ENCODE peak calls at places on chromosomes 7 and 10, in seven cellular contexts. M is WTC11; G is CD4-positive, alpha-beta T cell; U is bronchial epithelial cell; X is CD8-positive, alpha-beta T cell; K is BJ; H is GM10248. N is an unnamed sample.

GRCh38 chr10:89404082-89404481 is 10.3 kb upstream of the IFIT5 start:
- DNase-seq in M (no peak), G (no peak), U (no peak), X (no peak), K (no peak), H (no peak), N (no peak)

GRCh38 chr10:114437456-114438292 is 33.4 kb upstream of the AFAP1L2 start:
- DNase-seq in M (no peak), G (no peak), U (peak), X (no peak), K (no peak), H (peak), N (no peak)

GRCh38 chr7:99115379-99115778 is 28.5 kb downstream of the SMURF1 start:
- DNase-seq in M (no peak), G (no peak), U (no peak), X (no peak), K (no peak), H (no peak), N (no peak)

GRCh38 chr7:66380285-66380888 is 175.3 kb downstream of the TPST1 start:
- DNase-seq in M (no peak), G (no peak), U (peak), X (no peak), K (no peak), H (no peak), N (no peak)

GRCh38 chr10:49139866-49140195 is 6.0 kb upstream of the FAM170B start:
- DNase-seq in M (no peak), G (no peak), U (peak), X (no peak), K (peak), H (no peak), N (no peak)

GRCh38 chr7:24979863-24980694 is at the start of gene OSBPL3:
- DNase-seq in M (peak), G (peak), U (peak), X (peak), K (peak), H (peak), N (peak)

GRCh38 chr7:25148772-25149575 is 23.9 kb upstream of the CYCS start:
- DNase-seq in M (no peak), G (no peak), U (no peak), X (no peak), K (no peak), H (no peak), N (no peak)

GRCh38 chr7:28626191-28626590 is 213.9 kb downstream of the CREB5 start:
- DNase-seq in M (no peak), G (no peak), U (peak), X (no peak), K (no peak), H (no peak), N (no peak)

GRCh38 chr10:6204341-6205191 is 1.8 kb downstream of the PFKFB3 start:
- DNase-seq in M (no peak), G (no peak), U (peak), X (no peak), K (no peak), H (no peak), N (no peak)

GRCh38 chr7:142338633-142339501 is 81.0 kb upstream of the PRSS58 start:
- DNase-seq in M (peak), G (no peak), U (peak), X (no peak), K (no peak), H (no peak), N (no peak)

GRCh38 chr10:17685227-17685840 is 41.4 kb downstream of the STAM start:
- DNase-seq in M (no peak), G (no peak), U (no peak), X (no peak), K (no peak), H (peak), N (no peak)

GRCh38 chr10:119252470-119253151 is 45.2 kb downstream of the GRK5 start:
- DNase-seq in M (no peak), G (no peak), U (no peak), X (no peak), K (no peak), H (no peak), N (no peak)

GRCh38 chr10:119251315-119251708 is 43.9 kb downstream of the GRK5 start:
- DNase-seq in M (no peak), G (no peak), U (no peak), X (no peak), K (peak), H (no peak), N (no peak)

GRCh38 chr10:119254355-119254754 is 47.0 kb downstream of the GRK5 start:
- DNase-seq in M (no peak), G (no peak), U (no peak), X (no peak), K (no peak), H (no peak), N (no peak)

GRCh38 chr10:119252051-119252465 is 44.7 kb downstream of the GRK5 start:
- DNase-seq in M (no peak), G (no peak), U (no peak), X (no peak), K (no peak), H (no peak), N (no peak)

DNA sequence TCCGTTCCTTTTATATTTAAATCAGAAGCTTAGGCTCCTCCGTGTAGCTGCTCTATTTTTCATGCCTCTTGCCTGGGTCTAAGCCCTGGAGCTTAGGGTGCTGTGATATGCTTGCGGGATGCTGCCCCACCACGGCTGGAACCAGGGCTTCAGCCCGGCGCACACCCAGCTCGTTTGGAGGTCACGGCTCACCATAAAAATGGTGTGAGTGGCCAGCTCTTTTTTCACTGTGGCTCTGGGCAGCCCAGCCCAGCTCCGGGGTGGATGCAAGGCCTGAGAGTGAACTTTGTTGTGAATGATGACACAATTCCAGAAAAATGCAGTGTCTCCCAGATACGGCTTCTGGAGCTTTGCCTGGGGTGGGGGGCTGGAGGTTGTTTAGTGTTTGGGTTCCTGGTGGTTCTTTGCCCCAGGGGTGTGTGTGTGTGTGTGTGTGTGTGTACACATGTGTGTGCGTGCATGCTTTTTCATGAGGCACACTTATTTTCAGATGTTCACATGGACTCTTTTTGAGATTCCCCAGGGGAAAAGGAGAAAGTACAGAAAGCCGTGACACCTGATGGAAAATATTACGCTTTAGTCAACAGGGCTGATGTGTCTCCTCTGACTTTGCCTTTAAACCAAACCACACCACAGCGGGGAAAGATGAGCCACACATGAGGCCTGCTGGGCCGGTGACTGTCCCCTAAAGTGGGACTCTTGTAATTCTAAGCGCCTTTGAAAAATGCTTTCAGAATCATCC is 46.2 kb downstream of the GRK5 start:
- DNase-seq in M (peak), G (no peak), U (peak), X (no peak), K (peak), H (no peak), N (peak)
- TF ChIP-seq CTCF in M (no peak), G (no peak), U (no peak), X (no peak), K (peak), H (no peak), N (peak)

DNA sequence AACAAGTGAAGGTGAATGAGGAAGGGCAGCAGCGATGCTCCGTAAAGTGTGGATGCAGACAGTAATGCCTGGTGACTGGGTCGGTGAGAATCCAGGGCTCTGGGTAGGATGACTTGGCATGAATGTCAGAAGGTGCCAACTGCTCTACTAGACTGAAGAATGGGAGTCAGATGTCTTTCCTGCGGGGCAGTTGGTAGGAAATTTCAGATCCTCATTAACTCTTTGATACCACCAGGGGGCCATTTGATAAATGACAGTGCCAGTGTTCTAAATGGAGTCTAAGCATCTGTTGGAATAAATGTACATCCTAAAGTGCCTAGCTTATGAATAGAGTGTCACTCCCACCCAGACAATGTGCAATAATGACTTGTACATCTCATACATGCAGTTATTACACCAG is 462.0 kb downstream of the GRM8 start:
- DNase-seq in M (no peak), G (no peak), U (no peak), X (no peak), K (no peak), H (no peak), N (no peak)
- TF ChIP-seq CTCF in M (no peak), G (no peak), U (no peak), X (no peak), K (no peak), H (no peak), N (no peak)

DNA sequence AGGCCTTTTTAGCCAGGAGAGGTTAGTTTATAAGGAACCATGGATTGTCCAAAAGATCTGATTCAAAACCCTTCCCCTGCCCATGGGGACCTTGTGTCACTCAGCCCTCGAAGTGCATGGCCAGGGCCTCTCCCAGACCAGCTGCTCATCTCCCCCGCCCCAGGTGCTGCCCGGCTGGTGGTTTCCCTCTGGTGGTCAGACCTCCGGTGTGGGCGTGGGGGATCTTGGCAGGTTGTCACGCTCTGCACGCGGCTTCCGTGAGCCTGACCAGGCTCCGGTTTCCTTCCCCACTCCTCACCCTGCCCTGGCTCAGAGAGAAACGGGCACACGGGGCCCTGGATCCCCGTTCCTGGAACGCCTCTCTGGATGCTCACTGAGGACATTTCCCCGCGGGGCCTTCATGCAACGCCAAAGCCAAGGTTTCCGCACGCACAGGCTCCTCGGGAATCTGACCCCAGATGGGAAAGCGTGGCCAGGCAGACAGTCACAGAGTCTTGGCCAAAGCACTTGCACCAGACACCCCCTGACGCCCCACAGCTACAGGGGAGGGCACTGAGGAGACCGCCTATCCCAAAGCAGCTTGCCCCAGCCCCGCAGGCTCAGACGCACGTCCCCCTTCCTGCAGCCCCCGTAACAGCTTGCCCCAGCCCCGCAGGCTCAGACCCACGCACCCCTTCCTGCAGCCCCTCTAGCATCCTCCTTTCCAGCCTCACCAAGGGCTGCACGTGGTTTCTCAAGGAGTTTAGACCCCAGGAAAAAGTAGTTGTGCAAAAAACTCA is 7.8 kb upstream of the DIP2C start:
- DNase-seq in M (no peak), G (no peak), U (no peak), X (no peak), K (no peak), H (peak), N (no peak)
- TF ChIP-seq CTCF in M (no peak), G (no peak), U (no peak), X (no peak), K (no peak), H (no peak), N (no peak)

DNA sequence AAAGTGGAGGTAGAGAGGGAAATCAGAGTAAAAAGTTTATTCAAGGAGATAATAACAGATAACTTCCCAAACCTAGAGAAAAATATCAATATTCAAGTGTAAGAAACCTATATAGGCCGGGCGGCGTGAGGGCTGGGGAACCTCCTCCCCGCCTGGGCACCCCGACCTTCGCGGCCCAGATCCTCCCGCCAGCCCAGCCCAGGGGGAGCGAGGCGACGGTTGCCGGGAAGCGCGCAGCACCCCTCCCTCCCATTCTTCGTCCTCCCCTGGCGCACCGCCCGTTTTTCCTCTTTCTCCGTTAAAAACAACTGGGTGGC is 32.4 kb upstream of the SFTPD start:
- DNase-seq in M (no peak), G (no peak), U (no peak), X (no peak), K (no peak), H (no peak), N (no peak)
- TF ChIP-seq CTCF in M (no peak), G (no peak), U (no peak), X (no peak), K (no peak), H (no peak), N (no peak)

GRCh38 chr7:43294080-43294630 is 181.7 kb downstream of the HECW1 start:
- DNase-seq in M (peak), G (no peak), U (peak), X (no peak), K (peak), H (no peak), N (peak)

GRCh38 chr7:43292384-43292783 is 179.9 kb downstream of the HECW1 start:
- DNase-seq in M (no peak), G (no peak), U (no peak), X (no peak), K (no peak), H (no peak), N (no peak)

GRCh38 chr7:43290978-43291377 is 178.5 kb downstream of the HECW1 start:
- DNase-seq in M (no peak), G (no peak), U (no peak), X (no peak), K (no peak), H (no peak), N (no peak)

GRCh38 chr7:43289826-43290225 is 177.4 kb downstream of the HECW1 start:
- DNase-seq in M (no peak), G (no peak), U (no peak), X (no peak), K (no peak), H (no peak), N (no peak)

DNA sequence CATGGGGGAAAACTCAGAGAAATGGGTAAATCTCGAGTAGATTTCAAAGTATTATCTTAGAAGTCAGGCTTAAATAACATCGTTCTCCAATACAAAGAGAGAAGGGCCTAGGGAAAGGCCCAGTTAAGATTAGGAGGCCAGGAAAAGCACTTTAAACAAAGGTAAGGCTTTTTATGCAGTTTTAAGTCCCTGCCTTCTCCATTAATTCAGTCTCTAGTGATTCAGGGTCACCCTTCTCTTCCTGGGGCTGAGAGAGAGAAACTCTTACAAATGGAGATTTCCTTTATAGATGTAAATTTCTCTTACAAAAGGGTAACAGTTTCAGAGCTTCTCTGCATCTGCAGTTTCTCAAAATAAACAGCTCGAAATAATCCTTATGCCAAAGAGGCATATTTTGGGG is 179.3 kb downstream of the HECW1 start:
- DNase-seq in M (no peak), G (no peak), U (no peak), X (no peak), K (no peak), H (no peak), N (no peak)
- TF ChIP-seq CTCF in M (no peak), G (no peak), U (no peak), X (no peak), K (no peak), H (no peak), N (no peak)

GRCh38 chr10:43686414-43686813 is 37.7 kb upstream of the ZNF32 start:
- DNase-seq in M (no peak), G (no peak), U (no peak), X (no peak), K (no peak), H (no peak), N (no peak)
- TF ChIP-seq CTCF in M (no peak), G (no peak), U (no peak), X (no peak), K (peak), H (no peak), N (no peak)

DNA sequence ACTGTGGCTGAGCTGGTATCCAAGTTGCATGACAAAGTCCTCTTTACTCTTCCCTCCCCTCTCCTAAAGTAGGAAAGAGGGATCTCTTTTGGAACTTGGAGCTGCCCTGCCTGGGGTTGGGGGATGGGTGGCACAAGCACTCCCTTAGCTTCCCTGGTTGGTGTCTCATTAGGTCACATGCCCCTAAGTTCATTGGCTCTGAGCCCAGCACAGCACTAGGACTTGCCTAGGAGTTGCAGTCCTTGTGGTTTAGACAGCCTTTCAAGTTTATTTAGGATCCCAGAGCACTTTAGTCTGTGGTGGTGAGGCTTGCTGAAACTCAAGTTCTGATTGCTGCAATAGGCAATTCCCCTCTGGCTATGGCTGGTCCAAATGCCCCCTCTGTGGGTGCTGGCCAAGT is 281.4 kb downstream of the NXPH1 start:
- DNase-seq in M (no peak), G (no peak), U (no peak), X (no peak), K (no peak), H (no peak), N (no peak)
- TF ChIP-seq CTCF in M (no peak), G (no peak), U (no peak), X (no peak), K (no peak), H (no peak), N (no peak)

DNA sequence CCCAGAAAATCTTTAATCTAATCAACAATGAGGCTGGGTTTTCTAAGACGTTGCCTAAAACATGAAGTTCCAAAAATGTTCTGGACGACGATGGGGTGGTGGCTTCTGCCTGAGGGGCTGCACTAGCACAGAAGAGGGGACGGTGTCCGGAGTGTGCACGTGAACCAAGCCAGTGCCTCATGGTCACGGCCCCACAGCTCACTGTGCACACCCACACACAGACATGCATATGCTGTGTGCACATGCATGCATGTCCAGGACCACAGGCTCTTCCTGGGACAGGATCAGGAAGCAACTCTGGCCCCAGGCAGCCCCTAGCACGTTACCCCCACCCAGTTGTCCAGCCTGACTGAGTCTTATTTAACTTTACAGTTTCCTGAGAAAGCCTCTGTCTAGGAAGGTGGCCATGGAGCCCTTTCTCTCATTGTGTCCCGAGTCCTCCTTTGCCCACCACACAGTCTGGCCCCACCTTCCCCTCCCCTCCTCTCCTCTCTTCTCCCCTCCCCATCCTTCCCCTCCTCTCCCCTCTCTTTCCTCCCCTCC is 100.8 kb downstream of the DNAJB6 start:
- DNase-seq in M (no peak), G (no peak), U (no peak), X (no peak), K (no peak), H (no peak), N (no peak)
- TF ChIP-seq CTCF in M (no peak), G (no peak), U (no peak), X (no peak), K (no peak), H (no peak), N (no peak)

GRCh38 chr10:46020344-46020656 is 10.1 kb downstream of the NCOA4 start:
- DNase-seq in M (no peak), G (no peak), U (no peak), X (no peak), K (no peak), H (no peak), N (no peak)

GRCh38 chr10:46026106-46026505 is 4.3 kb downstream of the NCOA4 start:
- DNase-seq in M (no peak), G (no peak), U (no peak), X (no peak), K (no peak), H (no peak), N (no peak)

GRCh38 chr10:46020871-46021553 is 9.4 kb downstream of the NCOA4 start:
- DNase-seq in M (no peak), G (no peak), U (peak), X (no peak), K (peak), H (no peak), N (no peak)

GRCh38 chr10:46024948-46025347 is 5.5 kb downstream of the NCOA4 start:
- DNase-seq in M (no peak), G (no peak), U (no peak), X (no peak), K (no peak), H (no peak), N (no peak)

GRCh38 chr10:46022978-46023702 is 7.3 kb downstream of the NCOA4 start:
- DNase-seq in M (peak), G (peak), U (peak), X (peak), K (peak), H (peak), N (peak)
- TF ChIP-seq CTCF in M (no peak), G (no peak), U (no peak), X (no peak), K (peak), H (peak), N (peak)

GRCh38 chr7:7785349-7785973 is 67.1 kb upstream of the RPA3 start:
- DNase-seq in M (no peak), G (no peak), U (no peak), X (no peak), K (no peak), H (no peak), N (no peak)
- TF ChIP-seq CTCF in M (no peak), G (no peak), U (no peak), X (no peak), K (no peak), H (no peak), N (no peak)

N was measured in AG09319.